ENCODE peak calls at places on chromosome 15, in nine cellular contexts. One of them, this sample, is unnamed.

GRCh38 chr15:100869151-100869999 is 10.3 kb upstream of the ALDH1A3 start:
- DNase-seq in pancreas: no peak
- DNase-seq in heart right ventricle: no peak
- DNase-seq in tibial artery: no peak
- DNase-seq in HCT116: peak
- DNase-seq in ovary: no peak
- DNase-seq in GM23248: no peak
- DNase-seq in dorsolateral prefrontal cortex: no peak
- DNase-seq in esophagus muscularis mucosa: no peak
- DNase-seq in this sample: no peak

GRCh38 chr15:78266806-78267205 is 2.4 kb downstream of the DNAJA4 start:
- DNase-seq in pancreas: no peak
- DNase-seq in heart right ventricle: no peak
- DNase-seq in tibial artery: no peak
- DNase-seq in HCT116: no peak
- DNase-seq in ovary: no peak
- DNase-seq in GM23248: no peak
- DNase-seq in dorsolateral prefrontal cortex: no peak
- DNase-seq in esophagus muscularis mucosa: no peak
- DNase-seq in this sample: no peak

GRCh38 chr15:85804481-85805165 is 9.9 kb upstream of the KLHL25 start:
- DNase-seq in pancreas: no peak
- DNase-seq in heart right ventricle: no peak
- DNase-seq in tibial artery: no peak
- DNase-seq in HCT116: no peak
- DNase-seq in ovary: no peak
- DNase-seq in GM23248: no peak
- DNase-seq in dorsolateral prefrontal cortex: no peak
- DNase-seq in esophagus muscularis mucosa: no peak
- DNase-seq in this sample: no peak

GRCh38 chr15:60130398-60130797 is 126.3 kb downstream of the FOXB1 start:
- DNase-seq in pancreas: no peak
- DNase-seq in heart right ventricle: no peak
- DNase-seq in tibial artery: no peak
- DNase-seq in HCT116: no peak
- DNase-seq in ovary: no peak
- DNase-seq in GM23248: peak
- DNase-seq in dorsolateral prefrontal cortex: no peak
- DNase-seq in esophagus muscularis mucosa: no peak
- DNase-seq in this sample: no peak

GRCh38 chr15:40282144-40282869 is 557 bp downstream of the ANKRD63 start:
- DNase-seq in pancreas: no peak
- DNase-seq in heart right ventricle: peak
- DNase-seq in tibial artery: no peak
- DNase-seq in HCT116: no peak
- DNase-seq in ovary: no peak
- DNase-seq in GM23248: peak
- DNase-seq in dorsolateral prefrontal cortex: no peak
- DNase-seq in esophagus muscularis mucosa: no peak
- DNase-seq in this sample: peak

GRCh38 chr15:44296625-44297524 is 8.4 kb downstream of the GOLM2 start:
- DNase-seq in pancreas: peak
- DNase-seq in heart right ventricle: no peak
- DNase-seq in tibial artery: no peak
- DNase-seq in HCT116: peak
- DNase-seq in ovary: no peak
- DNase-seq in GM23248: peak
- DNase-seq in dorsolateral prefrontal cortex: no peak
- DNase-seq in esophagus muscularis mucosa: no peak
- DNase-seq in this sample: peak

GRCh38 chr15:83305696-83306291 is 21.3 kb upstream of the BNC1 start:
- DNase-seq in pancreas: peak
- DNase-seq in heart right ventricle: no peak
- DNase-seq in tibial artery: no peak
- DNase-seq in HCT116: no peak
- DNase-seq in ovary: no peak
- DNase-seq in GM23248: peak
- DNase-seq in dorsolateral prefrontal cortex: no peak
- DNase-seq in esophagus muscularis mucosa: peak
- DNase-seq in this sample: peak

GRCh38 chr15:78626611-78627010 is 5.8 kb upstream of the CHRNA3 start:
- DNase-seq in pancreas: no peak
- DNase-seq in heart right ventricle: no peak
- DNase-seq in tibial artery: no peak
- DNase-seq in HCT116: no peak
- DNase-seq in ovary: no peak
- DNase-seq in GM23248: no peak
- DNase-seq in dorsolateral prefrontal cortex: no peak
- DNase-seq in esophagus muscularis mucosa: no peak
- DNase-seq in this sample: no peak

GRCh38 chr15:99010743-99011142 is 3.2 kb upstream of the PGPEP1L start:
- DNase-seq in pancreas: no peak
- DNase-seq in heart right ventricle: no peak
- DNase-seq in tibial artery: no peak
- DNase-seq in HCT116: no peak
- DNase-seq in ovary: no peak
- DNase-seq in GM23248: peak
- DNase-seq in dorsolateral prefrontal cortex: no peak
- DNase-seq in esophagus muscularis mucosa: no peak
- DNase-seq in this sample: no peak

GRCh38 chr15:38438031-38438986 is 15.6 kb upstream of the FAM98B start:
- DNase-seq in pancreas: no peak
- DNase-seq in heart right ventricle: no peak
- DNase-seq in tibial artery: no peak
- DNase-seq in HCT116: no peak
- DNase-seq in ovary: no peak
- DNase-seq in GM23248: no peak
- DNase-seq in dorsolateral prefrontal cortex: no peak
- DNase-seq in esophagus muscularis mucosa: no peak
- DNase-seq in this sample: no peak

GRCh38 chr15:50137330-50137761 is 18.3 kb upstream of the ATP8B4 start:
- DNase-seq in pancreas: no peak
- DNase-seq in heart right ventricle: no peak
- DNase-seq in tibial artery: no peak
- DNase-seq in HCT116: peak
- DNase-seq in ovary: no peak
- DNase-seq in GM23248: peak
- DNase-seq in dorsolateral prefrontal cortex: no peak
- DNase-seq in esophagus muscularis mucosa: no peak
- DNase-seq in this sample: peak

GRCh38 chr15:49379996-49380395 is 43.0 kb upstream of the FGF7 start:
- DNase-seq in pancreas: no peak
- DNase-seq in heart right ventricle: no peak
- DNase-seq in tibial artery: no peak
- DNase-seq in HCT116: no peak
- DNase-seq in ovary: no peak
- DNase-seq in GM23248: no peak
- DNase-seq in dorsolateral prefrontal cortex: no peak
- DNase-seq in esophagus muscularis mucosa: no peak
- DNase-seq in this sample: no peak

GRCh38 chr15:68372291-68372811 is 59.6 kb downstream of the ITGA11 start:
- DNase-seq in pancreas: no peak
- DNase-seq in heart right ventricle: no peak
- DNase-seq in tibial artery: peak
- DNase-seq in HCT116: peak
- DNase-seq in ovary: peak
- DNase-seq in GM23248: peak
- DNase-seq in dorsolateral prefrontal cortex: no peak
- DNase-seq in esophagus muscularis mucosa: no peak
- DNase-seq in this sample: peak

GRCh38 chr15:90063733-90064247 is 38.5 kb downstream of the IDH2 start:
- DNase-seq in pancreas: peak
- DNase-seq in heart right ventricle: no peak
- DNase-seq in tibial artery: no peak
- DNase-seq in HCT116: no peak
- DNase-seq in ovary: no peak
- DNase-seq in GM23248: no peak
- DNase-seq in dorsolateral prefrontal cortex: no peak
- DNase-seq in esophagus muscularis mucosa: no peak
- DNase-seq in this sample: no peak

GRCh38 chr15:63586790-63587189 is 10.4 kb upstream of the FBXL22 start:
- DNase-seq in pancreas: no peak
- DNase-seq in heart right ventricle: no peak
- DNase-seq in tibial artery: no peak
- DNase-seq in HCT116: no peak
- DNase-seq in ovary: no peak
- DNase-seq in GM23248: no peak
- DNase-seq in dorsolateral prefrontal cortex: no peak
- DNase-seq in esophagus muscularis mucosa: no peak
- DNase-seq in this sample: no peak

GRCh38 chr15:94882071-94882712 is 650.8 kb downstream of the MCTP2 start:
- DNase-seq in pancreas: no peak
- DNase-seq in heart right ventricle: no peak
- DNase-seq in tibial artery: no peak
- DNase-seq in HCT116: no peak
- DNase-seq in ovary: no peak
- DNase-seq in GM23248: no peak
- DNase-seq in dorsolateral prefrontal cortex: no peak
- DNase-seq in esophagus muscularis mucosa: no peak
- DNase-seq in this sample: no peak

GRCh38 chr15:94893091-94893490 is 661.7 kb downstream of the MCTP2 start:
- DNase-seq in pancreas: no peak
- DNase-seq in heart right ventricle: no peak
- DNase-seq in tibial artery: no peak
- DNase-seq in HCT116: no peak
- DNase-seq in ovary: no peak
- DNase-seq in GM23248: no peak
- DNase-seq in dorsolateral prefrontal cortex: no peak
- DNase-seq in esophagus muscularis mucosa: no peak
- DNase-seq in this sample: no peak

DNA sequence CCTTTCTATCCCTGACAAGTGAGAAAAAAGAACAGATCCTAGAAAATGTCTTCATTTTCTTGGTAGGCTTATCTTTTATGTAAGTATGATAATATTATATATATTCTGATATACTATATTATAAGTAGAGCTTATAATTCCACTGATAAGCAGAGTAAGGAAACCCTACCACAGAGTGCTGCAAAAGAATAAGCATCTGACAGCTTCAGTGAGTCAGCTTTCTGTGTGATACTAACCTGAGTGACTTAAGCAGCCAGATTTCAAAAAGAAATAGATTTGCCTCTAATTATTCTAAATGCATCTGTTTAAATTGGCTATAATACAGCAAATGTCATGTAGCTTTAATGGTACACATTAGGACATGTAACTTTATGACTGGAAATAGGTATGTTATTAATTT is 656.0 kb downstream of the MCTP2 start:
- DNase-seq in pancreas: no peak
- DNase-seq in heart right ventricle: no peak
- DNase-seq in tibial artery: no peak
- DNase-seq in HCT116: no peak
- DNase-seq in ovary: no peak
- DNase-seq in GM23248: no peak
- DNase-seq in dorsolateral prefrontal cortex: no peak
- DNase-seq in esophagus muscularis mucosa: no peak
- DNase-seq in this sample: no peak
- H3K4me3 ChIP-seq in pancreas: no peak
- H3K4me3 ChIP-seq in heart right ventricle: no peak
- H3K4me3 ChIP-seq in tibial artery: no peak
- H3K4me3 ChIP-seq in HCT116: no peak
- H3K4me3 ChIP-seq in ovary: no peak
- H3K4me3 ChIP-seq in GM23248: no peak
- H3K4me3 ChIP-seq in dorsolateral prefrontal cortex: no peak
- H3K4me3 ChIP-seq in esophagus muscularis mucosa: no peak
- H3K4me3 ChIP-seq in this sample: no peak

DNA sequence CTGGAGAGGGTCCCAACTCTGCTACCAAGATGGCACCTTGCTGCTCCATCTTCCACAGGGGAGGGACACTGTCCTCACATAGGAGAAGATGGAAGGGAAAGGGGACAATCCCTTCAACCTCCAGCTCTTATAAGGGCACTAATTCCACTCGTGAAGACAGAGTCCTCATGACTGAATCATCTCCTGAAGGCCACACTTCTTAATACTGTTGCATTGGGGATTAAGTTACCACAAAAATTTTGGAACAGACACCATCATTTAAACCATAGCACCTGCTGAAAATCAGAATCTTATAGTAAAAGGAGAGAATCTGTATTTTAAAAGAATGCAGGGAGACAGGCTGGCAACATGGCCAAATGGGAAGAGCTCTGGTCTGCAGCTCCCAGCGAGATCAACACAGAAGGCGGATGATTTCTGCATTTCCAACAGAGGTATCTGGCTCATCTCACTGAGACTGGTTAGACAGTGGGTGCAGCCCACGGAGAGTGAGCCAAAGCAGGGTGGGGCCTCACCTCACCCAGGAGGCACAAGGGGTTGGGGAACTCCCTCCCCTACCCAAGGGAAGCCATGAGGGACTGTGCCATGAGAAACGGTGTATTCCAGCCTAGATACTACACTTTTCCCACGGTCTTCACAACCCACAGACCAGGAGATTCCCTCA is 69.4 kb upstream of the LIPC start:
- DNase-seq in pancreas: no peak
- DNase-seq in heart right ventricle: no peak
- DNase-seq in tibial artery: no peak
- DNase-seq in HCT116: no peak
- DNase-seq in ovary: no peak
- DNase-seq in GM23248: peak
- DNase-seq in dorsolateral prefrontal cortex: no peak
- DNase-seq in esophagus muscularis mucosa: peak
- DNase-seq in this sample: no peak
- H3K27ac ChIP-seq in pancreas: no peak
- H3K27ac ChIP-seq in heart right ventricle: no peak
- H3K27ac ChIP-seq in tibial artery: no peak
- H3K27ac ChIP-seq in HCT116: no peak
- H3K27ac ChIP-seq in ovary: no peak
- H3K27ac ChIP-seq in GM23248: no peak
- H3K27ac ChIP-seq in dorsolateral prefrontal cortex: no peak
- H3K27ac ChIP-seq in esophagus muscularis mucosa: no peak
- H3K27ac ChIP-seq in this sample: no peak

GRCh38 chr15:41894251-41894790 is 468 bp upstream of the SPTBN5 start:
- DNase-seq in pancreas: no peak
- DNase-seq in heart right ventricle: no peak
- DNase-seq in tibial artery: no peak
- DNase-seq in HCT116: no peak
- DNase-seq in ovary: no peak
- DNase-seq in GM23248: no peak
- DNase-seq in dorsolateral prefrontal cortex: no peak
- DNase-seq in esophagus muscularis mucosa: no peak
- DNase-seq in this sample: no peak
- H3K4me3 ChIP-seq in pancreas: peak
- H3K4me3 ChIP-seq in heart right ventricle: peak
- H3K4me3 ChIP-seq in tibial artery: peak
- H3K4me3 ChIP-seq in HCT116: no peak
- H3K4me3 ChIP-seq in ovary: no peak
- H3K4me3 ChIP-seq in GM23248: peak
- H3K4me3 ChIP-seq in dorsolateral prefrontal cortex: no peak
- H3K4me3 ChIP-seq in esophagus muscularis mucosa: peak
- H3K4me3 ChIP-seq in this sample: no peak

DNA sequence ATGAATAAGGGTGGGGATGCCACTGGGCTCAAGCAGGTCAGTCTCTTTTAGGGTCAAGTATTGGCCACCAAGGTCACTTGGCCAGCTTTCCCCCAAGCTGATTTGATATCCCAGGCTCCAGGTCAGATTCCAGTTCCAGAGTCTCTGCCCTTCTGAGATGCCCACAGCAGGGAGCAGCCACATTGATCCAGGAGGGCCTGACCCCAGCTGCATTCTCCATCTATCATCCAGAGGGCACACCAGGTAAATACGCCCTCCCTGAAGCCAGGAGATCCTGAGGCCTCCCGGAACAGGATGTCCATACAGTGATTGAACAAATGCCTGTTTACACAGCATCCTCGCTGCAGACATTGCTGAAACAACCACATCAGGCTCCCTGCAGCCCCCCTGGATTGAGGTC is 264.6 kb upstream of the TLE3 start:
- DNase-seq in pancreas: no peak
- DNase-seq in heart right ventricle: no peak
- DNase-seq in tibial artery: no peak
- DNase-seq in HCT116: no peak
- DNase-seq in ovary: no peak
- DNase-seq in GM23248: no peak
- DNase-seq in dorsolateral prefrontal cortex: no peak
- DNase-seq in esophagus muscularis mucosa: no peak
- DNase-seq in this sample: no peak
- H3K27ac ChIP-seq in pancreas: no peak
- H3K27ac ChIP-seq in heart right ventricle: no peak
- H3K27ac ChIP-seq in tibial artery: no peak
- H3K27ac ChIP-seq in HCT116: no peak
- H3K27ac ChIP-seq in ovary: no peak
- H3K27ac ChIP-seq in GM23248: no peak
- H3K27ac ChIP-seq in dorsolateral prefrontal cortex: no peak
- H3K27ac ChIP-seq in esophagus muscularis mucosa: no peak
- H3K27ac ChIP-seq in this sample: no peak